ENCODE peak calls at places on chromosomes 7 and 10, in four cellular contexts. D is HepG2, A is K562, Y is GM12878. G is an unnamed sample.
A peak's percentile ranks its signal among the peaks of the same experiment; 100 is the strongest.

GRCh38 chr10:62637249-62638061 is 167.1 kb upstream of the ADO start:
- DNase-seq in D (peak; percentile 7), A (no peak), Y (peak; percentile 81), G (no peak)

GRCh38 chr7:138961159-138961558 is 20.0 kb downstream of the KIAA1549 start:
- DNase-seq in D (no peak), A (no peak), Y (no peak), G (peak; percentile 18)

GRCh38 chr7:129561677-129562424 is 49.7 kb upstream of the NRF1 start:
- DNase-seq in D (no peak), A (no peak), Y (no peak), G (no peak)

GRCh38 chr7:44880317-44881018 is 4.9 kb downstream of the PURB start:
- DNase-seq in D (no peak), A (no peak), Y (no peak), G (no peak)

GRCh38 chr10:5206799-5207198 is 10.2 kb downstream of the AKR1C4 start:
- DNase-seq in D (no peak), A (no peak), Y (no peak), G (no peak)

GRCh38 chr7:95893484-95893883 is 121.1 kb downstream of the DYNC1I1 start:
- DNase-seq in D (no peak), A (no peak), Y (no peak), G (no peak)

GRCh38 chr7:13872751-13873150 is 116.7 kb downstream of the ETV1 start:
- DNase-seq in D (no peak), A (no peak), Y (no peak), G (no peak)

GRCh38 chr7:151175047-151175792 is 7.7 kb upstream of the GBX1 start:
- DNase-seq in D (no peak), A (no peak), Y (no peak), G (no peak)

GRCh38 chr10:122374859-122375721 is 582 bp downstream of the PLEKHA1 start:
- DNase-seq in D (peak; percentile 21), A (peak; percentile 4), Y (peak; percentile 47), G (peak; percentile 49)

GRCh38 chr10:69262249-69262864 is 15.9 kb upstream of the HK1 start:
- DNase-seq in D (no peak), A (no peak), Y (no peak), G (no peak)

GRCh38 chr10:76080406-76080805 is 649.0 kb downstream of the LRMDA start:
- DNase-seq in D (no peak), A (no peak), Y (no peak), G (no peak)

GRCh38 chr7:2253021-2253420 is 11.0 kb downstream of the NUDT1 start:
- DNase-seq in D (no peak), A (no peak), Y (no peak), G (no peak)

GRCh38 chr7:2247141-2247985 is 5.3 kb downstream of the NUDT1 start:
- DNase-seq in D (no peak), A (peak; percentile 62), Y (no peak), G (peak; percentile 66)

GRCh38 chr7:2248984-2249694 is 7.1 kb downstream of the NUDT1 start:
- DNase-seq in D (no peak), A (peak; percentile 56), Y (peak; percentile 48), G (peak; percentile 66)

GRCh38 chr7:2251841-2252771 is 10.1 kb downstream of the NUDT1 start:
- DNase-seq in D (no peak), A (no peak), Y (no peak), G (no peak)

DNA sequence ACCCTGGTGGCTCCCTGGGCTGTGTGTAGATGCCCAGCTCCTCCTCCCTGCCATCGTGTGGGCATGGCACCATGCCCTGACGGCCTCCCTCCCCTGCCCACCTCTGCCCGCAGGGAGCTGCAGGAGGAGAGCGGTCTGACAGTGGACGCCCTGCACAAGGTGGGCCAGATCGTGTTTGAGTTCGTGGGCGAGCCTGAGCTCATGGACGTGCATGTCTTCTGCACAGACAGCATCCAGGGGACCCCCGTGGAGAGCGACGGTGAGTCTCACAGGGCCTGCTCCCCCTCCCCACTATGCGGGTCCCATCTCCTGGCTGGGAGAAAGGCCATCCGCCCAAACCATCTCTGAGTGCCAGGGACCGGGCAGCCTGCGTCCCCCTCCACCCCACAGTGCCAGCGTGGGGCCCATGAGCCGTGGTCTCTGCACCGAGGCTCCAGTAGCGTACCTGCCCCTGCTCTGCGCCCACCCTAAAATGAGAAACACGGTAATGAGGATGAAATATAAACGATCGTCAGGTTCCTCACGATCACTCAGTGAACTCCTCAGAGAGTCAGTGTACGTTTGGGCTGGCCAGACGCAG is 7.8 kb downstream of the NUDT1 start:
- DNase-seq in D (no peak), A (no peak), Y (no peak), G (no peak)
- H3K4me3 ChIP-seq in D (no peak overlapping the region), A (no peak overlapping the region), Y (peak overlapping the region; percentile 36), G (no peak overlapping the region)

DNA sequence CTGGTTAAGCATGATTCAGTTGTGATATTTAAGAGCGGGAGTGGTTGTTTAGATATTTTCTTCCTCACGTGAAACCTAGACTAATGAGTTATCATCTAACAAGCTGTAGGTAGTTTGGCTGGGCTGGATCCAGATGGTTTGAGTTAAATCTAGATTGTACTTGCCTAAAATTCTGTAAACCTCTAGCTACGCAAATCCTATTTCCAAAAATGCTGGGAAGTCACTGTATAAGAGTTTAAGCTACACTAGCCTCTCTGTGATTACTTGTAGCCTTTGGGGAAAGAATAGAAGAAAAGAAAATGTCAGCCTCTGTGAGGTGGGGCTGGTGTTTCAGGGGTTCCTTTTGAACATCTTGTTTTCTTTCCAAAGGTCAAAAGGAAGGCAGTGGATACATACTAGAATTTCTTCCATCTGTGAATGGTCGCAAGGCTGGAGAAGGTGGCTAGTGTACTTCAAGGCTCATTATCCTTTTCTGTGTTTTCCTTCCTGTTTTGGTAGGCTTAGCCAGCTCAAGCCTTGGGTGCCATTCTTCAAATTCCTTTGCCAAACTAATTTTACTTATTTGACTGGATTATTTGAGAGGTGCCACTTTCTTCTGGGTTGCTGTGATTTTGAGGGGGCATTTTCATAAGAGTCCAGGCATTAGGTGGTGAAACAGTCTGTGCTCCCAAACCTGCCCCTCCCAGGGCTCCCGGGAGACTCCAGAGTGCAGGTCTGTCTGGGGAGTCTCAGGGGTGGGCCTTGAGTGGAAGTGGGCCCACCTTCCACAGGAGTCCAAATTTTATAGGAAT is 5.2 kb upstream of the EN2 start:
- DNase-seq in D (no peak), A (no peak), Y (no peak), G (no peak)
- TF ChIP-seq CHD4 in D (no peak), A (no peak), Y (no peak), G (no peak)

GRCh38 chr10:64023926-64024465 is 502.8 kb downstream of the REEP3 start:
- DNase-seq in D (no peak), A (no peak), Y (no peak), G (no peak)
- H3K4me3 ChIP-seq in D (no peak overlapping the region), A (no peak overlapping the region), Y (no peak overlapping the region), G (no peak overlapping the region)

GRCh38 chr10:132434405-132435005 is 37.5 kb downstream of the PWWP2B start:
- DNase-seq in D (no peak), A (peak; percentile 73), Y (no peak), G (peak; percentile 59)
- TF ChIP-seq CHD4 in D (no peak), A (no peak), Y (no peak), G (no peak)